ENCODE peak calls at places on chromosomes 2 and 18, in seven cellular contexts. One of them, this sample, is unnamed.

GRCh38 chr2:138846216-138846821 is 66.1 kb upstream of the NXPH2 start:
- DNase-seq in stimulated activated CD4-positive, alpha-beta T cell treated with anti-CD3 and anti-CD28 coated beads, Interleukin-4, amount 100 ng/mL, for 24 hours: no peak
- DNase-seq in RWPE1: peak
- DNase-seq in ELF-1: no peak
- DNase-seq in mesendoderm: peak
- DNase-seq in mesenchymal stem cell: peak
- DNase-seq in GM12892: peak
- DNase-seq in this sample: no peak

GRCh38 chr2:110979834-110980612 is 140.7 kb upstream of the BCL2L11 start:
- DNase-seq in stimulated activated CD4-positive, alpha-beta T cell treated with anti-CD3 and anti-CD28 coated beads, Interleukin-4, amount 100 ng/mL, for 24 hours: no peak
- DNase-seq in RWPE1: peak
- DNase-seq in ELF-1: no peak
- DNase-seq in mesendoderm: peak
- DNase-seq in mesenchymal stem cell: no peak
- DNase-seq in GM12892: no peak
- DNase-seq in this sample: no peak

GRCh38 chr2:75047907-75048625 is 89.6 kb downstream of the POLE4 start:
- DNase-seq in stimulated activated CD4-positive, alpha-beta T cell treated with anti-CD3 and anti-CD28 coated beads, Interleukin-4, amount 100 ng/mL, for 24 hours: no peak
- DNase-seq in RWPE1: peak
- DNase-seq in ELF-1: no peak
- DNase-seq in mesendoderm: no peak
- DNase-seq in mesenchymal stem cell: peak
- DNase-seq in GM12892: no peak
- DNase-seq in this sample: no peak

GRCh38 chr18:22667158-22667557 is 249.4 kb upstream of the CTAGE1 start:
- DNase-seq in stimulated activated CD4-positive, alpha-beta T cell treated with anti-CD3 and anti-CD28 coated beads, Interleukin-4, amount 100 ng/mL, for 24 hours: no peak
- DNase-seq in RWPE1: no peak
- DNase-seq in ELF-1: no peak
- DNase-seq in mesendoderm: peak
- DNase-seq in mesenchymal stem cell: no peak
- DNase-seq in GM12892: no peak
- DNase-seq in this sample: no peak

GRCh38 chr2:96148410-96149217 is 3.4 kb upstream of the DUSP2 start:
- DNase-seq in stimulated activated CD4-positive, alpha-beta T cell treated with anti-CD3 and anti-CD28 coated beads, Interleukin-4, amount 100 ng/mL, for 24 hours: peak
- DNase-seq in RWPE1: peak
- DNase-seq in ELF-1: peak
- DNase-seq in mesendoderm: peak
- DNase-seq in mesenchymal stem cell: peak
- DNase-seq in GM12892: peak
- DNase-seq in this sample: peak

GRCh38 chr2:126771501-126772195 is 115.7 kb downstream of the GYPC start:
- DNase-seq in stimulated activated CD4-positive, alpha-beta T cell treated with anti-CD3 and anti-CD28 coated beads, Interleukin-4, amount 100 ng/mL, for 24 hours: no peak
- DNase-seq in RWPE1: no peak
- DNase-seq in ELF-1: peak
- DNase-seq in mesendoderm: no peak
- DNase-seq in mesenchymal stem cell: no peak
- DNase-seq in GM12892: no peak
- DNase-seq in this sample: no peak

GRCh38 chr18:61248589-61248988 is 84.6 kb upstream of the CDH20 start:
- DNase-seq in stimulated activated CD4-positive, alpha-beta T cell treated with anti-CD3 and anti-CD28 coated beads, Interleukin-4, amount 100 ng/mL, for 24 hours: no peak
- DNase-seq in RWPE1: no peak
- DNase-seq in ELF-1: no peak
- DNase-seq in mesendoderm: no peak
- DNase-seq in mesenchymal stem cell: no peak
- DNase-seq in GM12892: no peak
- DNase-seq in this sample: no peak

GRCh38 chr2:235595420-235596010 is 101.7 kb downstream of the AGAP1 start:
- DNase-seq in stimulated activated CD4-positive, alpha-beta T cell treated with anti-CD3 and anti-CD28 coated beads, Interleukin-4, amount 100 ng/mL, for 24 hours: peak
- DNase-seq in RWPE1: peak
- DNase-seq in ELF-1: peak
- DNase-seq in mesendoderm: peak
- DNase-seq in mesenchymal stem cell: peak
- DNase-seq in GM12892: no peak
- DNase-seq in this sample: peak

GRCh38 chr2:154637426-154637825 is 61.1 kb upstream of the KCNJ3 start:
- DNase-seq in stimulated activated CD4-positive, alpha-beta T cell treated with anti-CD3 and anti-CD28 coated beads, Interleukin-4, amount 100 ng/mL, for 24 hours: no peak
- DNase-seq in RWPE1: no peak
- DNase-seq in ELF-1: no peak
- DNase-seq in mesendoderm: no peak
- DNase-seq in mesenchymal stem cell: no peak
- DNase-seq in GM12892: no peak
- DNase-seq in this sample: no peak

GRCh38 chr2:206556357-206556949 is 85.8 kb upstream of the FAM237A start:
- DNase-seq in stimulated activated CD4-positive, alpha-beta T cell treated with anti-CD3 and anti-CD28 coated beads, Interleukin-4, amount 100 ng/mL, for 24 hours: no peak
- DNase-seq in RWPE1: peak
- DNase-seq in ELF-1: no peak
- DNase-seq in mesendoderm: peak
- DNase-seq in mesenchymal stem cell: peak
- DNase-seq in GM12892: no peak
- DNase-seq in this sample: no peak

GRCh38 chr2:202079289-202079688 is 6.2 kb downstream of the KIAA2012 start:
- DNase-seq in stimulated activated CD4-positive, alpha-beta T cell treated with anti-CD3 and anti-CD28 coated beads, Interleukin-4, amount 100 ng/mL, for 24 hours: no peak
- DNase-seq in RWPE1: no peak
- DNase-seq in ELF-1: no peak
- DNase-seq in mesendoderm: no peak
- DNase-seq in mesenchymal stem cell: no peak
- DNase-seq in GM12892: no peak
- DNase-seq in this sample: no peak

GRCh38 chr2:42048318-42049251 is 764 bp downstream of the PKDCC start:
- DNase-seq in stimulated activated CD4-positive, alpha-beta T cell treated with anti-CD3 and anti-CD28 coated beads, Interleukin-4, amount 100 ng/mL, for 24 hours: no peak
- DNase-seq in RWPE1: no peak
- DNase-seq in ELF-1: no peak
- DNase-seq in mesendoderm: peak
- DNase-seq in mesenchymal stem cell: peak
- DNase-seq in GM12892: no peak
- DNase-seq in this sample: no peak

GRCh38 chr2:3522851-3523481 is 3.6 kb upstream of the ADI1 start:
- DNase-seq in stimulated activated CD4-positive, alpha-beta T cell treated with anti-CD3 and anti-CD28 coated beads, Interleukin-4, amount 100 ng/mL, for 24 hours: no peak
- DNase-seq in RWPE1: no peak
- DNase-seq in ELF-1: no peak
- DNase-seq in mesendoderm: no peak
- DNase-seq in mesenchymal stem cell: peak
- DNase-seq in GM12892: no peak
- DNase-seq in this sample: peak

GRCh38 chr18:13260927-13261471 is 42.4 kb downstream of the LDLRAD4 start:
- DNase-seq in stimulated activated CD4-positive, alpha-beta T cell treated with anti-CD3 and anti-CD28 coated beads, Interleukin-4, amount 100 ng/mL, for 24 hours: no peak
- DNase-seq in RWPE1: no peak
- DNase-seq in ELF-1: no peak
- DNase-seq in mesendoderm: no peak
- DNase-seq in mesenchymal stem cell: no peak
- DNase-seq in GM12892: no peak
- DNase-seq in this sample: no peak

GRCh38 chr2:240467149-240467642 is 31.7 kb downstream of the GPC1 start:
- DNase-seq in stimulated activated CD4-positive, alpha-beta T cell treated with anti-CD3 and anti-CD28 coated beads, Interleukin-4, amount 100 ng/mL, for 24 hours: no peak
- DNase-seq in RWPE1: no peak
- DNase-seq in ELF-1: peak
- DNase-seq in mesendoderm: no peak
- DNase-seq in mesenchymal stem cell: no peak
- DNase-seq in GM12892: peak
- DNase-seq in this sample: no peak